ENCODE peak calls at places on chromosome 1, in seven cellular contexts. V is H9; X is H1; J is sigmoid colon; K is stimulated activated CD4-positive, alpha-beta T cell treated with anti-CD3 and anti-CD28 coated beads, Interleukin-2, amount 100 ng/mL, for 48 hours; R is NCI-H146; B is tibial nerve. Q is an unnamed sample.

GRCh38 chr1:160367934-160368923 is 1.4 kb downstream of the NHLH1 start:
- DNase-seq in V (no peak), X (no peak), J (no peak), K (no peak), R (no peak), B (no peak), Q (peak)

GRCh38 chr1:172977296-172978027 is 73.3 kb downstream of the TNFSF18 start:
- DNase-seq in V (no peak), X (no peak), J (no peak), K (no peak), R (no peak), B (no peak), Q (no peak)

GRCh38 chr1:191592111-191592510 is 566.2 kb upstream of the RGS18 start:
- DNase-seq in V (no peak), X (no peak), J (no peak), K (no peak), R (no peak), B (no peak), Q (no peak)

GRCh38 chr1:54549181-54549924 is 1.3 kb downstream of the ACOT11 start:
- DNase-seq in V (no peak), X (no peak), J (no peak), K (no peak), R (no peak), B (no peak), Q (no peak)

GRCh38 chr1:155976913-155977606 is 1.3 kb downstream of the ARHGEF2 start:
- DNase-seq in V (peak), X (no peak), J (no peak), K (no peak), R (no peak), B (no peak), Q (peak)

GRCh38 chr1:53552981-53553733 is 94.0 kb downstream of the DMRTB1 start:
- DNase-seq in V (no peak), X (no peak), J (peak), K (no peak), R (no peak), B (peak), Q (no peak)

GRCh38 chr1:186482661-186483255 is 21.8 kb upstream of the PDC start:
- DNase-seq in V (peak), X (peak), J (peak), K (peak), R (peak), B (peak), Q (peak)

GRCh38 chr1:175863291-175864050 is 120.1 kb upstream of the TNR start:
- DNase-seq in V (no peak), X (no peak), J (no peak), K (no peak), R (no peak), B (no peak), Q (no peak)

GRCh38 chr1:35298464-35298863 is 30.0 kb downstream of the ZMYM4 start:
- DNase-seq in V (peak), X (no peak), J (no peak), K (peak), R (no peak), B (no peak), Q (peak)

GRCh38 chr1:189211742-189212141 is 1265.9 kb downstream of the BRINP3 start:
- DNase-seq in V (no peak), X (no peak), J (no peak), K (no peak), R (no peak), B (no peak), Q (no peak)